ENCODE peak calls at places on chromosome 4, in nine cellular contexts. O, E, C, F, T, Z, L, R and Q are unnamed samples.

GRCh38 chr4:108651068-108651794 is 832 bp downstream of the OSTC start:
- DNase-seq in T (no peak), L (peak; percentile 29), F (no peak), Z (peak; percentile 23), O (peak; percentile 60), E (no peak), C (no peak), R (no peak), Q (no peak)

GRCh38 chr4:147463065-147463464 is 17.8 kb upstream of the EDNRA start:
- DNase-seq in T (no peak), F (no peak), Z (no peak), L (no peak), E (no peak), R (no peak), O (no peak), C (no peak), Q (no peak)

GRCh38 chr4:180059216-180059881 is 2183.9 kb upstream of the TENM3 start:
- DNase-seq in O (no peak), R (no peak), L (no peak), T (no peak), F (peak; percentile 18), E (no peak), Z (no peak), C (no peak), Q (no peak)

GRCh38 chr4:23060776-23061175 is 368.0 kb downstream of the GBA3 start:
- DNase-seq in Z (no peak), E (no peak), L (peak; percentile 76), R (no peak), C (no peak), F (no peak), O (no peak), T (no peak), Q (no peak)

GRCh38 chr4:113869743-113870375 is 108.3 kb upstream of the CAMK2D start:
- DNase-seq in O (no peak), L (peak; percentile 40), T (no peak), Z (no peak), E (no peak), C (no peak), F (no peak), R (no peak), Q (no peak)

GRCh38 chr4:188295899-188296298 is 156.7 kb downstream of the TRIML1 start:
- DNase-seq in T (no peak), Z (no peak), O (no peak), F (no peak), L (no peak), C (no peak), R (no peak), E (no peak), Q (no peak)

GRCh38 chr4:151940290-151940689 is 179.5 kb upstream of the GATB start:
- DNase-seq in Z (no peak), E (no peak), T (no peak), C (no peak), R (no peak), L (no peak), F (no peak), O (no peak), Q (no peak)

GRCh38 chr4:85866508-85866907 is 391.6 kb downstream of the ARHGAP24 start:
- DNase-seq in E (no peak), Z (no peak), F (no peak), C (no peak), R (no peak), T (no peak), O (no peak), L (no peak), Q (no peak)

GRCh38 chr4:42152507-42153504 is at the start of gene BEND4:
- DNase-seq in O (no peak), T (no peak), L (no peak), Z (no peak), F (no peak), C (no peak), R (no peak), E (no peak), Q (peak; percentile 55)

GRCh38 chr4:142396279-142396678 is 449.8 kb downstream of the INPP4B start:
- DNase-seq in L (peak; percentile 30), F (no peak), T (no peak), R (no peak), E (no peak), O (no peak), C (no peak), Z (no peak), Q (no peak)

GRCh38 chr4:1541449-1542225 is 135.4 kb upstream of the NKX1-1 start:
- DNase-seq in F (no peak), L (peak; percentile 53), C (no peak), O (no peak), T (no peak), Z (no peak), E (no peak), R (peak; percentile 83), Q (no peak)

GRCh38 chr4:48467891-48468290 is 15.3 kb upstream of the SLC10A4 start:
- DNase-seq in C (no peak), L (no peak), T (no peak), Z (no peak), E (no peak), R (no peak), F (no peak), O (no peak), Q (no peak)

GRCh38 chr4:153809307-153809706 is 20.4 kb upstream of the SFRP2 start:
- DNase-seq in E (no peak), L (no peak), T (no peak), R (no peak), F (no peak), Z (no peak), O (no peak), C (no peak), Q (no peak)

GRCh38 chr4:124060261-124060918 is 652.1 kb downstream of the ANKRD50 start:
- DNase-seq in E (no peak), O (no peak), T (no peak), R (peak; percentile 49), F (peak; percentile 17), C (peak; percentile 88), L (peak; percentile 64), Z (no peak), Q (peak; percentile 78)

GRCh38 chr4:132642196-132642817 is 506.8 kb upstream of the PCDH10 start:
- DNase-seq in R (no peak), C (no peak), Z (peak; percentile 16), T (peak; percentile 34), L (peak; percentile 61), O (peak; percentile 20), F (no peak), E (no peak), Q (peak; percentile 43)

GRCh38 chr4:5191831-5192230 is 140.6 kb downstream of the STK32B start:
- DNase-seq in C (no peak), O (no peak), T (no peak), Z (no peak), L (no peak), F (no peak), R (no peak), E (no peak), Q (no peak)

GRCh38 chr4:119765951-119766350 is 137.3 kb upstream of the PDE5A start:
- DNase-seq in T (no peak), F (no peak), L (no peak), R (no peak), Z (no peak), E (no peak), C (no peak), O (no peak), Q (no peak)

GRCh38 chr4:86452323-86452995 is 92.6 kb upstream of the MAPK10 start:
- DNase-seq in F (no peak), Z (no peak), L (no peak), T (no peak), E (no peak), C (no peak), R (no peak), O (no peak), Q (peak; percentile 65)

GRCh38 chr4:86653237-86653865 is 59.2 kb downstream of the PTPN13 start:
- DNase-seq in C (no peak), F (no peak), T (no peak), L (peak; percentile 34), Z (no peak), R (no peak), O (peak; percentile 3), E (no peak), Q (no peak)

GRCh38 chr4:71266090-71266794 is 72.6 kb upstream of the SLC4A4 start:
- DNase-seq in Z (peak; percentile 63), R (no peak), E (no peak), F (no peak), L (peak; percentile 10), C (no peak), O (no peak), T (no peak), Q (no peak)

GRCh38 chr4:26991057-26991456 is 130.4 kb downstream of the STIM2 start:
- DNase-seq in T (no peak), F (no peak), E (no peak), C (no peak), L (no peak), O (no peak), R (no peak), Z (no peak), Q (no peak)

GRCh38 chr4:121030151-121030550 is 42.2 kb downstream of the NDNF start:
- DNase-seq in L (no peak), E (no peak), O (no peak), C (no peak), T (no peak), R (no peak), Z (no peak), F (no peak), Q (no peak)

DNA sequence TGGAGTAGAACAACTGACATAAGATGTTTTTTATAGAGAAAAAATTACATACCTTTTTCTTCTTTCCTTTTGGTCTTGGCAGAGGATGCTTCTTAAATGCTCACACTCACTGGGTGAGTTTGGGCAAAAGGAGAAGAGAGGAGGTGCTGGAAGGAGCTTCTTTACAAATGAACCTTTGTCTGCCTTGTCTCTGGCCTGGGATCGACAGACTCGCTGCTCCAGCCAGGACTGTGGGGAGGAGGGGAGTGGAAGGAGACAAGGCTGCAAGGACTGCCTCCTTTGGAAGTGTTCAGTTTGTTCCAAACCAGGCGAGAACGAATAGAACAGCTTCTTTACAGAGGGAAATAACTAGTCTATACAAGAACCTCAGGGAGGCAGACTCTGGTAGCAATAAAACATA is at the start of gene SCRG1:
- DNase-seq in O (no peak), C (peak; percentile 80), L (no peak), E (no peak), F (no peak), Z (no peak), R (peak; percentile 27), T (no peak), Q (peak; percentile 84)
- H3K27ac ChIP-seq in O (no peak within 1 kb of the TSS), C (peak within 1 kb of the TSS; percentile 65), L (no peak within 1 kb of the TSS), E (no peak within 1 kb of the TSS), F (no peak within 1 kb of the TSS), Z (no peak within 1 kb of the TSS), R (no peak within 1 kb of the TSS), T (no peak within 1 kb of the TSS), Q (peak within 1 kb of the TSS; percentile 78)

GRCh38 chr4:117447925-117448324 is 362.5 kb upstream of the TRAM1L1 start:
- DNase-seq in L (no peak), Z (no peak), O (peak; percentile 12), T (peak; percentile 17), E (no peak), F (no peak), R (no peak), C (no peak), Q (peak; percentile 84)
- TF ChIP-seq CTCF in L (peak; percentile 48), Z (no peak), O (peak; percentile 41), T (no peak), E (no peak), F (no peak), R (no peak), C (no peak), Q (peak; percentile 51)

GRCh38 chr4:88320174-88320779 is 35.9 kb upstream of the PPM1K start:
- DNase-seq in F (no peak), C (no peak), L (peak; percentile 36), T (no peak), O (no peak), R (no peak), Z (no peak), E (no peak), Q (no peak)
- H3K27ac ChIP-seq in F (no peak overlapping the region), C (no peak overlapping the region), L (peak overlapping the region; percentile 93), T (no peak overlapping the region), O (no peak overlapping the region), R (peak overlapping the region; percentile 85), Z (no peak overlapping the region), E (peak overlapping the region; percentile 81), Q (no peak overlapping the region)

GRCh38 chr4:184389978-184390518 is 84.3 kb downstream of the IRF2 start:
- DNase-seq in C (no peak), F (no peak), T (no peak), O (no peak), Z (no peak), L (no peak), R (no peak), E (no peak), Q (no peak)
- TF ChIP-seq CTCF in C (no peak), F (no peak), T (no peak), O (no peak), Z (no peak), L (no peak), R (no peak), E (no peak), Q (no peak)